ENCODE peak calls at places on chromosome 7, in seven cellular contexts. S is HAP-1, U is A673, D is AG09309, T is iPS DF 19.7, P is anterior cingulate cortex, X is EL. H is an unnamed sample.

GRCh38 chr7:651032-651728 is 75.3 kb upstream of the DNAAF5 start:
- DNase-seq in U (no peak), P (no peak), D (no peak), T (no peak), S (no peak), X (no peak), H (no peak)

GRCh38 chr7:106166651-106167342 is 54.7 kb upstream of the SYPL1 start:
- DNase-seq in P (no peak), S (peak; percentile 74), X (peak; percentile 75), D (peak; percentile 57), T (peak; percentile 28), U (peak; percentile 77), H (peak; percentile 82)

GRCh38 chr7:14894826-14895225 is 7.7 kb downstream of the DGKB start:
- DNase-seq in P (no peak), T (no peak), S (no peak), D (no peak), X (no peak), U (no peak), H (no peak)

GRCh38 chr7:100374601-100375000 is 1.3 kb downstream of the PILRA start:
- DNase-seq in T (no peak), U (no peak), D (no peak), X (no peak), S (no peak), P (no peak), H (no peak)

GRCh38 chr7:1531979-1532455 is 1.5 kb downstream of the MAFK start:
- DNase-seq in S (no peak), U (no peak), D (no peak), P (no peak), X (no peak), T (no peak), H (no peak)

GRCh38 chr7:44965441-44965903 is 13.3 kb downstream of the MYO1G start:
- DNase-seq in D (no peak), T (no peak), P (no peak), S (no peak), X (no peak), U (no peak), H (no peak)

GRCh38 chr7:114856625-114857024 is 65.3 kb upstream of the MDFIC start:
- DNase-seq in S (no peak), D (no peak), U (no peak), X (peak; percentile 37), P (no peak), T (peak; percentile 63), H (peak; percentile 39)

GRCh38 chr7:25249772-25250171 is 21.5 kb upstream of the NPVF start:
- DNase-seq in S (no peak), D (no peak), U (no peak), X (no peak), T (no peak), P (no peak), H (no peak)

GRCh38 chr7:54846272-54846671 is 87.3 kb upstream of the SEC61G start:
- DNase-seq in S (no peak), X (no peak), T (no peak), P (no peak), U (no peak), D (no peak), H (no peak)

GRCh38 chr7:34091330-34091917 is 186.1 kb downstream of the BMPER start:
- DNase-seq in U (peak; percentile 78), X (peak; percentile 55), D (no peak), S (peak; percentile 14), P (no peak), T (no peak), H (peak; percentile 63)

GRCh38 chr7:41809487-41810257 is 106.8 kb upstream of the INHBA start:
- DNase-seq in X (peak; percentile 24), T (no peak), D (peak; percentile 46), S (no peak), U (no peak), P (no peak), H (no peak)

GRCh38 chr7:73746378-73746777 is 7.8 kb upstream of the ABHD11 start:
- DNase-seq in T (no peak), P (no peak), X (no peak), S (no peak), U (no peak), D (no peak), H (no peak)

GRCh38 chr7:68547181-68547580 is 1051.1 kb upstream of the AUTS2 start:
- DNase-seq in X (no peak), U (peak; percentile 39), D (no peak), S (no peak), T (no peak), P (no peak), H (no peak)

GRCh38 chr7:2959343-2959680 is 84.4 kb downstream of the CARD11 start:
- DNase-seq in P (no peak), D (no peak), T (no peak), X (no peak), U (no peak), S (no peak), H (no peak)

GRCh38 chr7:120858299-120858636 is 324 bp upstream of the TSPAN12 start:
- DNase-seq in P (no peak), D (no peak), X (no peak), S (no peak), T (no peak), U (no peak), H (no peak)

GRCh38 chr7:129273936-129274335 is 49.1 kb downstream of the AHCYL2 start:
- DNase-seq in S (no peak), P (no peak), X (no peak), T (no peak), D (no peak), U (no peak), H (no peak)

H was measured in neural progenitor cell.